ENCODE peak calls at places on chromosomes 6 and 20, in eight cellular contexts. F is NCI-H1092; N is PC-3; G is naive thymus-derived CD8-positive, alpha-beta T cell; J is HFFc6; P is effector CD4-positive, alpha-beta T cell; A is HuH-7; L is AG10803. U is an unnamed sample.

GRCh38 chr6:5214570-5215052 is 46.1 kb downstream of the LYRM4 start:
- DNase-seq in F (no peak), N (peak; percentile 58), G (no peak), J (no peak), P (no peak), A (peak; percentile 54), L (peak; percentile 55), U (no peak)

GRCh38 chr6:67908377-67908776 is 726.7 kb upstream of the ADGRB3 start:
- DNase-seq in F (no peak), N (no peak), G (no peak), J (no peak), P (no peak), A (no peak), L (no peak), U (no peak)

GRCh38 chr6:132764370-132764769 is 6.7 kb upstream of the VNN2 start:
- DNase-seq in F (no peak), N (peak; percentile 92), G (no peak), J (peak; percentile 94), P (no peak), A (no peak), L (peak; percentile 86), U (peak; percentile 79)

GRCh38 chr20:59832406-59833156 is 100.9 kb downstream of the SYCP2 start:
- DNase-seq in F (no peak), N (no peak), G (no peak), J (no peak), P (no peak), A (no peak), L (no peak), U (peak; percentile 2)

GRCh38 chr20:36620917-36621316 is 15.3 kb downstream of the RAB5IF start:
- DNase-seq in F (no peak), N (no peak), G (no peak), J (no peak), P (no peak), A (no peak), L (no peak), U (no peak)

GRCh38 chr20:59574308-59574707 is 30.0 kb upstream of the PHACTR3 start:
- DNase-seq in F (no peak), N (no peak), G (no peak), J (no peak), P (no peak), A (no peak), L (no peak), U (no peak)

GRCh38 chr6:79399499-79399898 is 137.7 kb downstream of the LCA5 start:
- DNase-seq in F (no peak), N (no peak), G (no peak), J (no peak), P (no peak), A (peak; percentile 15), L (no peak), U (no peak)

GRCh38 chr6:35620706-35621105 is 68.0 kb downstream of the FKBP5 start:
- DNase-seq in F (no peak), N (no peak), G (no peak), J (no peak), P (no peak), A (no peak), L (peak; percentile 54), U (peak; percentile 9)

GRCh38 chr6:88174906-88175305 is 8.8 kb upstream of the CNR1 start:
- DNase-seq in F (no peak), N (no peak), G (no peak), J (no peak), P (no peak), A (no peak), L (no peak), U (no peak)

GRCh38 chr6:7219310-7219709 is 93.7 kb downstream of the SSR1 start:
- DNase-seq in F (no peak), N (peak; percentile 42), G (no peak), J (peak; percentile 37), P (no peak), A (no peak), L (peak; percentile 19), U (no peak)

GRCh38 chr6:14406616-14407343 is 289.2 kb downstream of the CD83 start:
- DNase-seq in F (no peak), N (no peak), G (no peak), J (no peak), P (no peak), A (no peak), L (no peak), U (no peak)

GRCh38 chr6:37029249-37029959 is 23.9 kb downstream of the FGD2 start:
- DNase-seq in F (peak; percentile 6), N (peak; percentile 91), G (no peak), J (peak; percentile 86), P (no peak), A (peak; percentile 78), L (peak; percentile 84), U (peak; percentile 84)